ENCODE peak calls at places on chromosomes 6 and 20, in nine cellular contexts. One of them, this sample, is unnamed.

GRCh38 chr6:6981923-6982322 is 125.8 kb upstream of the RREB1 start:
- DNase-seq in transverse colon: no peak
- DNase-seq in SK-N-SH: no peak
- DNase-seq in A549: no peak
- DNase-seq in stomach: no peak
- DNase-seq in ovary: no peak
- DNase-seq in H1: no peak
- DNase-seq in GM12878: no peak
- DNase-seq in HepG2: no peak
- DNase-seq in this sample: no peak

GRCh38 chr6:31701666-31702420 is 1.3 kb downstream of the ABHD16A start:
- DNase-seq in stomach: no peak
- DNase-seq in SK-N-SH: peak; percentile 60
- DNase-seq in A549: no peak
- DNase-seq in GM12878: no peak
- DNase-seq in H1: no peak
- DNase-seq in ovary: no peak
- DNase-seq in transverse colon: no peak
- DNase-seq in HepG2: no peak
- DNase-seq in this sample: no peak

GRCh38 chr6:8110117-8110721 is 7.9 kb upstream of the EEF1E1 start:
- DNase-seq in H1: peak; percentile 3
- DNase-seq in stomach: no peak
- DNase-seq in HepG2: no peak
- DNase-seq in SK-N-SH: no peak
- DNase-seq in GM12878: no peak
- DNase-seq in transverse colon: no peak
- DNase-seq in ovary: no peak
- DNase-seq in A549: no peak
- DNase-seq in this sample: no peak

GRCh38 chr20:49482173-49482572 is 295 bp downstream of the KCNB1 start:
- DNase-seq in A549: no peak
- DNase-seq in transverse colon: no peak
- DNase-seq in GM12878: no peak
- DNase-seq in ovary: no peak
- DNase-seq in H1: no peak
- DNase-seq in stomach: no peak
- DNase-seq in SK-N-SH: no peak
- DNase-seq in HepG2: no peak
- DNase-seq in this sample: no peak

GRCh38 chr20:3645309-3646066 is 17.7 kb downstream of the GFRA4 start:
- DNase-seq in SK-N-SH: no peak
- DNase-seq in transverse colon: no peak
- DNase-seq in ovary: no peak
- DNase-seq in HepG2: no peak
- DNase-seq in H1: peak; percentile 37
- DNase-seq in stomach: no peak
- DNase-seq in A549: no peak
- DNase-seq in GM12878: no peak
- DNase-seq in this sample: no peak

GRCh38 chr6:3328796-3329195 is 70.0 kb downstream of the PSMG4 start:
- DNase-seq in transverse colon: no peak
- DNase-seq in stomach: no peak
- DNase-seq in SK-N-SH: no peak
- DNase-seq in HepG2: no peak
- DNase-seq in ovary: no peak
- DNase-seq in H1: no peak
- DNase-seq in A549: no peak
- DNase-seq in GM12878: no peak
- DNase-seq in this sample: no peak

GRCh38 chr20:1225729-1226313 is at the start of gene RAD21L1:
- DNase-seq in A549: peak; percentile 92
- DNase-seq in H1: peak; percentile 87
- DNase-seq in GM12878: no peak
- DNase-seq in transverse colon: peak; percentile 85
- DNase-seq in SK-N-SH: peak; percentile 100
- DNase-seq in HepG2: no peak
- DNase-seq in stomach: peak; percentile 84
- DNase-seq in ovary: peak; percentile 75
- DNase-seq in this sample: peak; percentile 56

GRCh38 chr6:49504666-49505065 is 4.9 kb downstream of the GLYATL3 start:
- DNase-seq in H1: no peak
- DNase-seq in A549: no peak
- DNase-seq in GM12878: no peak
- DNase-seq in transverse colon: no peak
- DNase-seq in stomach: no peak
- DNase-seq in HepG2: no peak
- DNase-seq in ovary: no peak
- DNase-seq in SK-N-SH: no peak
- DNase-seq in this sample: no peak

GRCh38 chr6:152874846-152875568 is 107.8 kb downstream of the FBXO5 start:
- DNase-seq in transverse colon: no peak
- DNase-seq in SK-N-SH: no peak
- DNase-seq in A549: no peak
- DNase-seq in stomach: no peak
- DNase-seq in H1: no peak
- DNase-seq in HepG2: no peak
- DNase-seq in GM12878: no peak
- DNase-seq in ovary: no peak
- DNase-seq in this sample: no peak

GRCh38 chr6:133208183-133208755 is 32.9 kb upstream of the EYA4 start:
- DNase-seq in A549: no peak
- DNase-seq in H1: no peak
- DNase-seq in ovary: no peak
- DNase-seq in transverse colon: no peak
- DNase-seq in stomach: no peak
- DNase-seq in GM12878: no peak
- DNase-seq in SK-N-SH: no peak
- DNase-seq in HepG2: no peak
- DNase-seq in this sample: no peak

GRCh38 chr6:108157234-108157971 is 8.4 kb upstream of the NR2E1 start:
- DNase-seq in SK-N-SH: peak; percentile 73
- DNase-seq in stomach: no peak
- DNase-seq in A549: no peak
- DNase-seq in transverse colon: no peak
- DNase-seq in HepG2: no peak
- DNase-seq in GM12878: no peak
- DNase-seq in ovary: no peak
- DNase-seq in H1: peak; percentile 64
- DNase-seq in this sample: no peak

GRCh38 chr6:107704377-107705013 is 119.6 kb downstream of the SCML4 start:
- DNase-seq in transverse colon: no peak
- DNase-seq in ovary: no peak
- DNase-seq in SK-N-SH: peak; percentile 69
- DNase-seq in HepG2: peak; percentile 29
- DNase-seq in GM12878: no peak
- DNase-seq in A549: peak; percentile 9
- DNase-seq in H1: no peak
- DNase-seq in stomach: no peak
- DNase-seq in this sample: peak; percentile 75

GRCh38 chr6:170233304-170234205 is 57.3 kb downstream of the DLL1 start:
- DNase-seq in SK-N-SH: no peak
- DNase-seq in stomach: no peak
- DNase-seq in GM12878: no peak
- DNase-seq in HepG2: no peak
- DNase-seq in A549: no peak
- DNase-seq in ovary: no peak
- DNase-seq in H1: no peak
- DNase-seq in transverse colon: no peak
- DNase-seq in this sample: no peak

DNA sequence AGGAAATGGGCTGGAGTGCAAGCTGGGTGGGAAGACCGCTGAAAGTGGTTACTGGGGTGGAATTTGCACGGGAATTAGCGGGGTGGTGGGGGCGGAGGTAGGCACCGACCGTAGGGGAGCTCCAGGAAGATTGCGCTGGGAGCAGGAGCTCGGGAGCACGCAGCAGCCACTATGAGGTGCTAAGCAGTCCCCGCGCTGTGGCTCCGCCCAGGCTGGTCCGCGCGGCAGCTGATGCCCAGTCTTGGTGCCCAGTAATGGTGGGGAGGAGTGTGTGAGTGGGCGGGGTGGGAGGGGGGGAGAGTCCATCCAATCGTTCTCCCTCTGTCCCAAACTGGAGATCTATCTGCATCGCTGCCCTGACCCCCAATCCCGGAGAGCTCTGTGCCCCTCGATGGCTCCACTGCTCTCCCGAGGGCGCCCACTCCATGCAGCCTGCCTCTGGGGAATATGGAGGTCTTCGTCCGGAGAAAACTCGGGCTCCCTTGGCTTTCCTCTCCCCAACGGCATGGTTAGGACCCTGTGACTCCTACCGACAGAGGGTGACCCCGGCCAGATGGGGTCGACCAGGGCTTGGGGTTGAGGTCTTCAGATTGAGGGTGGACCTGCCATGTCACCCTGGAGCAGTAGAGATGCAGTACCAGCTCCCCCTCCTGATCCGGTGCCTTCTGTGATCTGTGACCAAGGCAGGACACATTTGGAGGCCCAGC is 5.3 kb downstream of the TP53TG5 start:
- DNase-seq in GM12878: no peak
- DNase-seq in HepG2: no peak
- DNase-seq in stomach: no peak
- DNase-seq in A549: no peak
- DNase-seq in transverse colon: no peak
- DNase-seq in ovary: no peak
- DNase-seq in SK-N-SH: no peak
- DNase-seq in H1: peak; percentile 58
- DNase-seq in this sample: no peak
- H3K27ac ChIP-seq in GM12878: no peak overlapping the region
- H3K27ac ChIP-seq in HepG2: no peak overlapping the region
- H3K27ac ChIP-seq in stomach: peak overlapping the region; percentile 2
- H3K27ac ChIP-seq in A549: no peak overlapping the region
- H3K27ac ChIP-seq in transverse colon: peak overlapping the region; percentile 91
- H3K27ac ChIP-seq in ovary: no peak overlapping the region
- H3K27ac ChIP-seq in SK-N-SH: no peak overlapping the region
- H3K27ac ChIP-seq in H1: no peak overlapping the region
- H3K27ac ChIP-seq in this sample: peak overlapping the region; percentile 87

GRCh38 chr6:158835616-158836221 is 16.6 kb upstream of the EZR start:
- DNase-seq in A549: no peak
- DNase-seq in HepG2: peak; percentile 40
- DNase-seq in transverse colon: peak; percentile 63
- DNase-seq in GM12878: no peak
- DNase-seq in H1: no peak
- DNase-seq in ovary: peak; percentile 44
- DNase-seq in SK-N-SH: no peak
- DNase-seq in stomach: peak; percentile 85
- DNase-seq in this sample: no peak
- TF ChIP-seq EP300 in A549: no peak
- TF ChIP-seq EP300 in HepG2: no peak
- TF ChIP-seq EP300 in transverse colon: no peak
- TF ChIP-seq EP300 in GM12878: no peak
- TF ChIP-seq EP300 in H1: no peak
- TF ChIP-seq EP300 in ovary: no peak
- TF ChIP-seq EP300 in SK-N-SH: no peak
- TF ChIP-seq EP300 in stomach: no peak
- TF ChIP-seq EP300 in this sample: no peak

GRCh38 chr6:112018619-112019416 is 35.1 kb upstream of the CCN6 start:
- DNase-seq in H1: no peak
- DNase-seq in A549: no peak
- DNase-seq in SK-N-SH: peak; percentile 61
- DNase-seq in GM12878: no peak
- DNase-seq in HepG2: peak; percentile 87
- DNase-seq in transverse colon: no peak
- DNase-seq in ovary: no peak
- DNase-seq in stomach: peak; percentile 48
- DNase-seq in this sample: no peak

GRCh38 chr6:112021911-112022310 is 32.0 kb upstream of the CCN6 start:
- DNase-seq in H1: no peak
- DNase-seq in A549: no peak
- DNase-seq in stomach: no peak
- DNase-seq in GM12878: no peak
- DNase-seq in transverse colon: no peak
- DNase-seq in HepG2: no peak
- DNase-seq in SK-N-SH: no peak
- DNase-seq in ovary: no peak
- DNase-seq in this sample: no peak

GRCh38 chr6:112017760-112018537 is 36.0 kb upstream of the CCN6 start:
- DNase-seq in H1: no peak
- DNase-seq in GM12878: no peak
- DNase-seq in HepG2: no peak
- DNase-seq in ovary: no peak
- DNase-seq in transverse colon: no peak
- DNase-seq in SK-N-SH: no peak
- DNase-seq in stomach: no peak
- DNase-seq in A549: no peak
- DNase-seq in this sample: no peak

GRCh38 chr6:112017169-112017568 is 36.7 kb upstream of the CCN6 start:
- DNase-seq in ovary: no peak
- DNase-seq in A549: no peak
- DNase-seq in SK-N-SH: no peak
- DNase-seq in stomach: no peak
- DNase-seq in transverse colon: no peak
- DNase-seq in H1: no peak
- DNase-seq in HepG2: no peak
- DNase-seq in GM12878: no peak
- DNase-seq in this sample: no peak

DNA sequence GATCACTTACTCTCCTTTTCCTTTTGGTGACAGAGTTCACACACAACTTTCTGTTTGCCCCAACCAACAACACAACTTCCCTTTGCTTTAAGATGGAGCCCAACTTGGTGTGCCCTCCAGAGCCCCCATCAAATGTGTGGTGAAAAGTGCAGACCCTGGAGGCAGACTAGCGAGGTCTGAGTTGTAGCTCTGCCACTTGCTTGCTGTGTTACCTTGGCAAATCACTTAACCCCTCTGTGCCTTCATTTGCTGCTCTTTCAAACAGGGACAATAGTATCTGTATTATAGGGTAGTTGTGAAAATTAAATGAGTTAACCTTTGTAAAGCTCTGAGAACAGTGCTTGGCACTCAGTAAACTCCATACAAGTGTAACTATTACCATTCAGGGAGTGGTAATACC is 34.3 kb upstream of the CCN6 start:
- DNase-seq in ovary: no peak
- DNase-seq in GM12878: no peak
- DNase-seq in HepG2: no peak
- DNase-seq in stomach: no peak
- DNase-seq in transverse colon: no peak
- DNase-seq in A549: no peak
- DNase-seq in SK-N-SH: no peak
- DNase-seq in H1: no peak
- DNase-seq in this sample: no peak
- TF ChIP-seq CTCF in ovary: no peak
- TF ChIP-seq CTCF in GM12878: no peak
- TF ChIP-seq CTCF in HepG2: no peak
- TF ChIP-seq CTCF in stomach: no peak
- TF ChIP-seq CTCF in transverse colon: no peak
- TF ChIP-seq CTCF in A549: no peak
- TF ChIP-seq CTCF in SK-N-SH: no peak
- TF ChIP-seq CTCF in H1: no peak
- TF ChIP-seq CTCF in this sample: no peak

DNA sequence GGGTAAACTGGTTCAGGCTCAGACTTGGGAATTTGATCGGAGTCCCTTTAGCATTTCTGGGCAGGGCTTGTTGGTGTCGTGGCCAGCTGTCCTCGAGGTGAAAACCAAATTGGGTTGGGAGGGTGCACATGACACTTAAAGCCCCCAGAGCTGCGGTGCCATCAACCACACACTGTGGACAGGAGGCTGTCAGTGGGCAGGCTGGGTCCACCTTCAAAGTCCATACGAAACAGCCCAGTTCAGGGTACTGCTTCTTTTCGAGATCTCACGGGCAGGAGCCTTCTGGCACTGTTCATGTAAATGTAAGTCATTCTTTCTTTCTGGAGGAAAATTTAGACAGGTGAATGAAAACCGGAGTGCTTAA is 7.0 kb downstream of the SYNJ2 start:
- DNase-seq in SK-N-SH: no peak
- DNase-seq in HepG2: no peak
- DNase-seq in stomach: no peak
- DNase-seq in A549: no peak
- DNase-seq in H1: no peak
- DNase-seq in transverse colon: no peak
- DNase-seq in GM12878: no peak
- DNase-seq in ovary: no peak
- DNase-seq in this sample: no peak
- H3K27ac ChIP-seq in SK-N-SH: no peak overlapping the region
- H3K27ac ChIP-seq in HepG2: peak overlapping the region; percentile 51
- H3K27ac ChIP-seq in stomach: no peak overlapping the region
- H3K27ac ChIP-seq in A549: peak overlapping the region; percentile 39
- H3K27ac ChIP-seq in H1: no peak overlapping the region
- H3K27ac ChIP-seq in transverse colon: no peak overlapping the region
- H3K27ac ChIP-seq in GM12878: no peak overlapping the region
- H3K27ac ChIP-seq in ovary: no peak overlapping the region
- H3K27ac ChIP-seq in this sample: no peak overlapping the region